ENCODE peak calls at places on chromosomes 12 and 14, in four cellular contexts. M is H9, H is IMR-90, W is H1. V is an unnamed sample.

GRCh38 chr12:128908254-128908653 is 55.0 kb downstream of the GLT1D1 start:
- DNase-seq in W (no peak), H (no peak), M (no peak), V (no peak)

GRCh38 chr12:71268598-71268997 is 110.8 kb upstream of the TSPAN8 start:
- DNase-seq in W (no peak), H (no peak), M (no peak), V (no peak)

GRCh38 chr12:8563383-8563782 is 22.7 kb upstream of the CLEC4E start:
- DNase-seq in H (no peak), M (no peak), W (no peak), V (no peak)

GRCh38 chr14:79971330-79971729 is 240.0 kb downstream of the DIO2 start:
- DNase-seq in H (peak; percentile 87), M (no peak), W (no peak), V (no peak)

GRCh38 chr12:23906329-23906728 is 43.1 kb downstream of the SOX5 start:
- DNase-seq in W (no peak), M (peak; percentile 41), H (peak; percentile 45), V (peak; percentile 93)

GRCh38 chr12:43789941-43790340 is 16.2 kb downstream of the TWF1 start:
- DNase-seq in M (no peak), H (peak; percentile 77), W (no peak), V (peak; percentile 60)

GRCh38 chr12:78864483-78865296 is at the start of gene SYT1:
- DNase-seq in W (no peak), M (peak; percentile 98), H (peak; percentile 85), V (peak; percentile 95)

GRCh38 chr12:26195250-26195640 is at the start of gene SSPN:
- DNase-seq in H (peak; percentile 61), W (no peak), M (peak; percentile 67), V (no peak)

GRCh38 chr12:52440821-52441319 is 6.7 kb upstream of the KRT75 start:
- DNase-seq in W (no peak), H (peak; percentile 53), M (no peak), V (no peak)

GRCh38 chr12:11150832-11151231 is 16.4 kb upstream of the TAS2R30 start:
- DNase-seq in H (no peak), W (no peak), M (no peak), V (no peak)

GRCh38 chr14:51293926-51294290 is 53.9 kb downstream of the TMX1 start:
- DNase-seq in M (no peak), H (no peak), W (no peak), V (no peak)

GRCh38 chr14:68730811-68731425 is 61.9 kb downstream of the ZFP36L1 start:
- DNase-seq in M (peak; percentile 37), W (no peak), H (no peak), V (peak; percentile 64)

GRCh38 chr14:91985521-91986255 is 38.2 kb upstream of the FBLN5 start:
- DNase-seq in W (no peak), H (peak; percentile 17), M (no peak), V (no peak)

GRCh38 chr12:52975204-52975603 is 26.3 kb downstream of the KRT18 start:
- DNase-seq in H (peak; percentile 55), W (no peak), M (no peak), V (no peak)

GRCh38 chr12:64836856-64837255 is 12.4 kb downstream of the TBC1D30 start:
- DNase-seq in M (no peak), W (no peak), H (no peak), V (no peak)

GRCh38 chr12:96210376-96211055 is 16.3 kb downstream of the ELK3 start:
- DNase-seq in M (no peak), H (no peak), W (no peak), V (no peak)

GRCh38 chr14:97328743-97329142 is 531.6 kb downstream of the VRK1 start:
- DNase-seq in H (no peak), M (no peak), W (no peak), V (peak; percentile 5)

GRCh38 chr14:99699071-99699760 is 15.1 kb downstream of the CYP46A1 start:
- DNase-seq in M (no peak), H (no peak), W (no peak), V (no peak)

GRCh38 chr14:35121887-35122695 is at the start of the genes PPP2R3C and PRORP:
- DNase-seq in H (peak; percentile 94), M (peak; percentile 95), W (peak; percentile 95), V (peak; percentile 99)

GRCh38 chr14:56870336-56870735 is 60.1 kb upstream of the OTX2 start:
- DNase-seq in H (no peak), M (no peak), W (no peak), V (no peak)

GRCh38 chr12:94596596-94596995 is 53.8 kb downstream of the TMCC3 start:
- DNase-seq in M (no peak), H (peak; percentile 6), W (no peak), V (no peak)

GRCh38 chr12:32708926-32709325 is 29.8 kb downstream of the DNM1L start:
- DNase-seq in W (no peak), M (no peak), H (no peak), V (no peak)

GRCh38 chr12:8665729-8666128 is 3.1 kb upstream of the MFAP5 start:
- DNase-seq in W (no peak), M (no peak), H (no peak), V (no peak)

GRCh38 chr14:95319312-95320075 is at the start of gene CLMN:
- DNase-seq in M (peak; percentile 52), W (no peak), H (peak; percentile 4), V (peak; percentile 69)

GRCh38 chr14:68564236-68564825 is 228.5 kb downstream of the ZFP36L1 start:
- DNase-seq in M (no peak), H (no peak), W (no peak), V (peak; percentile 50)

GRCh38 chr12:84891106-84891838 is 21.3 kb downstream of the SLC6A15 start:
- DNase-seq in H (peak; percentile 32), W (no peak), M (no peak), V (no peak)

GRCh38 chr14:71488703-71489141 is 443.5 kb upstream of the RGS6 start:
- DNase-seq in H (peak; percentile 90), M (no peak), W (no peak), V (no peak)

GRCh38 chr14:63388766-63389431 is 70.2 kb upstream of the GPHB5 start:
- DNase-seq in H (peak; percentile 58), W (peak; percentile 25), M (peak; percentile 63), V (peak; percentile 71)

GRCh38 chr14:56390859-56391258 is 188.7 kb upstream of the TMEM260 start:
- DNase-seq in M (no peak), H (no peak), W (no peak), V (peak; percentile 72)

GRCh38 chr12:12445882-12446181 is 89.0 kb downstream of the BORCS5 start:
- DNase-seq in W (no peak), M (no peak), H (peak; percentile 29), V (no peak)

GRCh38 chr14:56811596-56812363 is 1.5 kb upstream of the OTX2 start:
- DNase-seq in H (no peak), W (no peak), M (peak; percentile 74), V (no peak)

GRCh38 chr12:6323340-6323994 is 13.0 kb downstream of the PLEKHG6 start:
- DNase-seq in M (peak; percentile 93), H (peak; percentile 94), W (peak; percentile 72), V (peak; percentile 99)

DNA sequence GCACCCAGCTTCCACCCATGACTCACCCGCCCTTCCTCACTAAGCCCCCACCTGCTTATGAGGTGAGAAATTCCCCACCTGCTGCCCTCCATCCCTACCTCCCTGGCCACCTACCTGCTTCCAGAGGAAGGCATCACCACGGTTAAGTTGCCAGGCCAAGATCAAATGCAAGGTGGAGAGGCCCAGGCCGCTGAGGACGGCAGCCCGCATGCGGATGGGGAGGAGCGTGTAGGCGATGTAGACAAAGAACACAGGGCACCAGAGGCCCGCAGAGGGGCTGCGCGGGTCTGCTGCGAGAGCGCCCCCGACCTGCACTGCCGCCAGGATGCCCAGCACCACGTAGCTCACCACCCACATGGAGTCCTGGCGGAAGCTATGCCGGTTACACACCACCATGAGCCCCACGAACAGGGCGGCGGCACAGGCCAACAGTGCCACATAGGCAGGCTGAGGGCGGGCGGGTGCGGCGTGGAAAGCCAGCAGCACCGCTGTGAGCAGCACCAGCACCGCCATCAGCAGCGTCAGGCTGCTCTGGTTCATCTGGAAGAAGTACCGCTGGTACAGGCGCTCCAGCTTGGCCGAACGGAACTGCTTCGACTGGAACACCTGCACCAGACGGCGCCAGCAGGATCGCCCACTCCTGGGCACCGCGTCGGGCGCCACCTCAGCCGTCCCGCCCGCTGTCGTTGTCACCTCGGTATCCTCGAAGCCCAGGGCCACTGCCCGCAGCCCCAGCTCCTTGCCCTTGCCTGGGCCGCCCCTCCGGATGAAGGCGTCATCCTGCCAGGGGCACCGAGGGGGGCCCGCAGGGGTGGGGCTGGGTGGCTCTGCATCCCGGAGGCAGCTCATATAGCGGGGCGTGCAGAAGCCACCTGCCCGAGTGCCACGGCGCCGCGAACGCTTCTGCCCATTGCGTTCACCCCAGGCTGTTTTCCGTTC is 6.2 kb downstream of the ADCY6 start:
- DNase-seq in H (no peak), W (no peak), M (no peak), V (peak; percentile 75)
- H3K23ac ChIP-seq in H (no peak overlapping the region), W (no peak overlapping the region), M (no peak overlapping the region), V (no peak overlapping the region)

DNA sequence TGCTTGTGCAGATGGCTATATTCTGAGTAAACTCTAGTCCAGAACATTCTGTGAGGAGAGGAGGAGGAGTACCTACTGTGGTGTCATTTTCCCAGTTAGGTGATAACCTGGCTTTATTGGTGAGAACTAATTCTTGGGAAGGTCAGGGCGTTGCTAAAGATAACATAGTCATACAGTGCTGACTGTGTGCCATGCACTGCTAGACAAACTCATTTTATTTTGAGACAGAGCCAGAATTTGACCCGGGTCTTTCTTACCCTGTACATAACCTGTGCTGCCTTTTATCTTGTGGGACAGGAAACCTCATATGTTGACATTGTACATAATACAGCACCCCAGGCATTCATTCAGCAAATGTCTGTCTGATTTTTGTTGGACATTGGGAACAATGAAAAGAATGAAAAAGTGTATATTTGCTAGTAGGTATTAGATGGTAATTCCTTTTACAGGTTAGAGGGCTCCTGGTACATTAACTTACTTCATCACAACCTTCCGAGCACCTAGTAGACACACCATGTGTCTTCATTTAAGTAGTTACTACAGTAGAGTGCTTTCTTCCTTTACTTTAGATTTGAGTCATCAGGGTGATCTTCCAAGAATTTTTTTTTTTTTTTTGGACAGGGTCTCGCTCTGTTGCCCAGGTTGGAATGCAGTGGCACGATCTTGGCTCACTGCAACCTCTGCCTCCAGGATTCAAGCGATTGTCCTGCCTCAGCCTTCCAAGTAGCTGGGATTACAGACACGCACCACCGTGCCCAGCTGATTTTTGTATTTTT is 79.9 kb upstream of the TRAF3 start:
- DNase-seq in H (no peak), M (no peak), W (no peak), V (no peak)
- H3K56ac ChIP-seq in H (no peak overlapping the region), M (no peak overlapping the region), W (no peak overlapping the region), V (peak overlapping the region; percentile 30)

GRCh38 chr14:104724407-104724980 is 465 bp downstream of the ADSS1 start:
- DNase-seq in W (no peak), H (no peak), M (no peak), V (no peak)
- H3K23ac ChIP-seq in W (no peak overlapping the region), H (no peak overlapping the region), M (no peak overlapping the region), V (no peak overlapping the region)

DNA sequence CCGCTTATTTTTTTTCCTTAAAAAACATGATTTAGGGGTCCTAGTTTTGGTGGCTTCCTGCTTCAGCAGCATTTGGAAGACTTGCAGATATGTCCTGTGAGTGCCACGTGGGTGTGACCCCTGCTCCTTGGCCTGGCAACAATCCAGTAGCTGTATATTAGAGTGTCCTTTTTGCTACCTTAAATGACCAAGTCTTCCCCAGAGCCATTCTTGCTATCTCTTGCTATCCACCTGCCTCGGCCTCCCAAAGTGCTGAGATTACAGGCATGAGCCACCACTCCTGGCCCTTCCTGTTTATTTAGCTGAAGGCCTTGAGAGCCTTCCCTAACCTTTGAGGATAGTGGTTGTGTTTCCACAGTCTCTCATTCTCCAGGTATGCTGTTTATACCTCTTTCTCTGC is 17.0 kb downstream of the TPCN1 start:
- DNase-seq in M (no peak), W (no peak), H (no peak), V (no peak)
- H3K56ac ChIP-seq in M (no peak overlapping the region), W (no peak overlapping the region), H (no peak overlapping the region), V (no peak overlapping the region)

GRCh38 chr12:119393685-119394084 is 59.2 kb downstream of the CCDC60 start:
- DNase-seq in W (no peak), M (no peak), H (no peak), V (no peak)
- H3K23ac ChIP-seq in W (no peak overlapping the region), M (no peak overlapping the region), H (no peak overlapping the region), V (no peak overlapping the region)

V was measured in mesendoderm.